ENCODE peak calls at places on chromosomes 7 and 10, in four cellular contexts. Z is GM12878, K is K562, V is HepG2. W is an unnamed sample.

GRCh38 chr7:82803411-82803810 is 359.3 kb downstream of the PCLO start:
- DNase-seq in K (no peak), Z (no peak), V (no peak), W (no peak)

GRCh38 chr7:2616387-2616966 is 15.3 kb upstream of the TTYH3 start:
- DNase-seq in Z (no peak), K (no peak), V (no peak), W (no peak)

GRCh38 chr7:121211253-121211652 is 117.5 kb upstream of the WNT16 start:
- DNase-seq in V (no peak), Z (no peak), K (no peak), W (no peak)

GRCh38 chr7:101681170-101682007 is 52.3 kb upstream of the MYL10 start:
- DNase-seq in V (no peak), K (no peak), Z (no peak), W (no peak)

GRCh38 chr10:133067152-133068090 is 20.3 kb upstream of the ADGRA1 start:
- DNase-seq in V (no peak), K (no peak), Z (no peak), W (no peak)

GRCh38 chr10:78817804-78818203 is 251.0 kb upstream of the ZMIZ1 start:
- DNase-seq in Z (no peak), V (no peak), K (no peak), W (no peak)

GRCh38 chr10:71468363-71469094 is 71.8 kb downstream of the CDH23 start:
- DNase-seq in V (no peak), K (no peak), Z (no peak), W (no peak)

GRCh38 chr7:156999611-157000046 is 10.8 kb downstream of the MNX1 start:
- DNase-seq in K (peak; percentile 66), V (no peak), Z (no peak), W (no peak)

GRCh38 chr7:156725074-156725473 is 84.5 kb downstream of the RNF32 start:
- DNase-seq in V (no peak), Z (no peak), K (no peak), W (no peak)

GRCh38 chr10:71433983-71434744 is 37.4 kb downstream of the CDH23 start:
- DNase-seq in Z (no peak), K (no peak), V (no peak), W (no peak)

GRCh38 chr7:149731207-149731955 is 42.0 kb downstream of the ZNF467 start:
- DNase-seq in K (no peak), V (no peak), Z (no peak), W (no peak)

GRCh38 chr7:53281312-53281711 is 245.9 kb downstream of the POM121L12 start:
- DNase-seq in V (no peak), K (no peak), Z (no peak), W (no peak)

GRCh38 chr7:36287371-36288241 is 102.1 kb upstream of the ANLN start:
- DNase-seq in Z (no peak), K (no peak), V (peak; percentile 91), W (no peak)

GRCh38 chr10:97169911-97170693 is 15.7 kb downstream of the SLIT1 start:
- DNase-seq in K (peak; percentile 8), V (no peak), Z (no peak), W (no peak)

GRCh38 chr7:1663243-1663642 is 6.8 kb upstream of the ELFN1 start:
- DNase-seq in V (no peak), K (no peak), Z (no peak), W (no peak)

GRCh38 chr7:2833087-2833910 is 10.8 kb downstream of the GNA12 start:
- DNase-seq in K (no peak), V (no peak), Z (no peak), W (no peak)

DNA sequence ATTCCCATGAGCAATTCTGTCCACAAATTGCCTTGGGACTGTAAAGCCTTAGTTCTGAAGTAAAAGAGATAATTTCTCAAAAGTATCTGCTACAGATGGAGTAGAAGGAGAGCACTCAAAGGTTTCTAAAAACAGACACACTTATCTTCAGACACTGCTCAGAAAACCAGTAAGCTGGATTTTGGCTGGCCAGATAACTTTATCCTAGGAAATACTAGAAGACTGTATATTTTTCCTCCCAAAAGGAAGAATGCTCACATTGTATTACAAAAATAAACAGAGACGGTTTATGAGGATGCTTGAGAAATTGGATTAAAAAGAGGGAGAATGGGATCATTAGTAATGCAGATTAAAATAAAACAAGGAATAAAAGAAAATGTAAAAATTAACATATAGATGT is 178.0 kb upstream of the IGFBP3 start:
- DNase-seq in V (no peak), K (no peak), Z (no peak), W (no peak)
- TF ChIP-seq FOXK2 in V (no peak), K (no peak), Z (no peak), W (no peak)

GRCh38 chr7:122572706-122573105 is 126.2 kb downstream of the RNF133 start:
- DNase-seq in V (no peak), K (no peak), Z (no peak), W (no peak)
- TF ChIP-seq FOXK2 in V (no peak), K (no peak), Z (no peak), W (no peak)

DNA sequence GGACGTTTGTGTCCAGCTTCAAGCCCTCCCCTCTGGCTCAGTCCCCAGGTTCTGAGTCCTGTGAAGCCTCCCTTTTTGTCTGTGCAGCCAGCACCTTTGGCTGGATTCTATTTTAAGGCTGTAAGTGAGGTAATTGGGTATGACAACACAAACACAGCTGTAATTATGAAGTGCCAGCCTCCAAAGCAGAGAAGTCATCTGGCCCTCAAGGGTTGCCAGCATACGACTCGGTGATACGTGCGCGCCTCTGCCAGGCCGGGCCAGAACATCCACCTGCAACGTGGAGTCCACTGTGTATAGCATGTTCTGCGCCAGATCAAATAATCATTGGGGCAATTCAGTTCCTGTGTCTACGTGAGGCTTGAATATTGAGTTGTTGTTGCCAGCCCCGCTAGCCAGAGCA is 6.7 kb upstream of the FAM180A start:
- DNase-seq in Z (no peak), V (no peak), K (no peak), W (no peak)
- TF ChIP-seq FOXK2 in Z (no peak), V (no peak), K (no peak), W (no peak)

GRCh38 chr7:40583653-40584424 is 449.0 kb downstream of the SUGCT start:
- DNase-seq in Z (no peak), K (no peak), V (peak; percentile 74), W (no peak)
- TF ChIP-seq FOXK2 in Z (no peak), K (no peak), V (no peak), W (no peak)

GRCh38 chr10:104327745-104328635 is 10.3 kb downstream of the ITPRIP start:
- DNase-seq in K (no peak), V (peak; percentile 28), Z (no peak), W (no peak)

GRCh38 chr10:104329754-104330153 is 8.5 kb downstream of the ITPRIP start:
- DNase-seq in K (no peak), Z (no peak), V (no peak), W (no peak)

GRCh38 chr10:104330168-104331117 is 7.8 kb downstream of the ITPRIP start:
- DNase-seq in Z (no peak), V (peak; percentile 25), K (no peak), W (no peak)

GRCh38 chr10:104328636-104328915 is 9.7 kb downstream of the ITPRIP start:
- DNase-seq in V (no peak), Z (no peak), K (no peak), W (no peak)

DNA sequence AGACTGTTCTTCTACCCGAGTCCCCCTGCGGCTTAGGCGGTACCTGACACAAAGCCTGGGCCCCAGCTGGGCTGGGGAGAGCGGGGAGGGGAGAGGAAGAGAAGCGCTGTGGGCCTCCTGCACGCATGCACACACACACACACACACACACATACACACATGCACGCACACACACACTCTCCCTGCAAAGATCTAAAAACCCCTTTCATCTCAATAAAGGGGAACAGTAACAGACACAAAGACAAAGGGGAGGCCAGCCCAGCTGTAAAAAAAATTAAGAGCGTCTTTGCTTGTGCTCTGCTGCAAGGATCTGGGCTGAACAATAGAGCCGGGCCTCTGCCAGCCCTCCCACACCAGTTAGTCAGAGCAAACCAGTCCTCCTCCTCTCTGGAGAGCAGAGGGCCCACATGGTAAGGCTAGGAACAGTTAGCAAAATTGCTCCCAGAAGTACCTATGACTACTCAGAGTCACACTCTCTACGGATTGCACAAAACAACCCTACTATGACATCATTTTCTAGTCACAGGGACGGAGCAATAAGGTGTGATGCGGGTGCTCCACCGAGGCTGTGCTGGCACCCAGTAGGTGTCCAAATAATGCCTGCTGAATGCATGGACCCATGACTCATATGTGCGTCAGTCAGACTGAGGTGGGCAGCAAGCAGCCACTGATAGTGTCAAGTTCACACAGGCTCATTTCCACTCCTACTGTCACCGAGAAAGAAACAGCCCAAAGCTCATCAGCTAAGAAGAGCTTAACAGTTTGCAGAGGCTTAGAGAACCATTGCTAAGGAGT is 9.2 kb downstream of the ITPRIP start:
- DNase-seq in K (peak; percentile 55), V (peak; percentile 23), Z (no peak), W (peak; percentile 37)
- TF ChIP-seq FOXK2 in K (no peak), V (no peak), Z (no peak), W (no peak)

W was measured in HEK293T.